ENCODE peak calls at places on chromosomes 6 and 20, in four cellular contexts. X is choroid plexus epithelial cell, Z is hypothalamus, J is suprapubic skin. L is an unnamed sample.

GRCh38 chr6:147029923-147030322 is 174.3 kb upstream of the STXBP5 start:
- DNase-seq in Z (no peak), X (no peak), J (no peak), L (no peak)

GRCh38 chr6:160036790-160037206 is 67.9 kb downstream of the IGF2R start:
- DNase-seq in X (no peak), J (no peak), Z (no peak), L (no peak)

GRCh38 chr6:40532349-40533028 is 54.7 kb downstream of the LRFN2 start:
- DNase-seq in J (no peak), X (no peak), Z (no peak), L (no peak)

GRCh38 chr6:2807342-2808090 is 34.1 kb downstream of the SERPINB1 start:
- DNase-seq in Z (no peak), X (no peak), J (no peak), L (no peak)

GRCh38 chr6:2209226-2209809 is 36.1 kb downstream of the GMDS start:
- DNase-seq in J (no peak), Z (no peak), X (peak; percentile 60), L (peak; percentile 54)

GRCh38 chr6:134161036-134161435 is 108.6 kb upstream of the SLC2A12 start:
- DNase-seq in X (peak; percentile 13), Z (no peak), J (no peak), L (no peak)

GRCh38 chr6:113476937-113477839 is 380.0 kb upstream of the MARCKS start:
- DNase-seq in Z (no peak), X (no peak), J (no peak), L (no peak)

GRCh38 chr6:22448311-22448711 is 121.1 kb upstream of the HDGFL1 start:
- DNase-seq in J (no peak), X (peak; percentile 91), Z (no peak), L (no peak)

GRCh38 chr6:140858381-140858971 is 1274.2 kb upstream of the GJE1 start:
- DNase-seq in J (no peak), Z (no peak), X (no peak), L (no peak)

GRCh38 chr6:22108199-22108598 is 188.6 kb downstream of the PRL start:
- DNase-seq in J (no peak), X (no peak), Z (no peak), L (no peak)

GRCh38 chr6:7146079-7146828 is 38.5 kb downstream of the RREB1 start:
- DNase-seq in Z (no peak), J (no peak), X (peak; percentile 67), L (peak; percentile 19)

GRCh38 chr20:38892091-38892981 is 33.9 kb upstream of the FAM83D start:
- DNase-seq in X (no peak), J (no peak), Z (no peak), L (no peak)

GRCh38 chr6:129860901-129861665 is at the start of gene TMEM244:
- DNase-seq in Z (no peak), J (no peak), X (peak; percentile 41), L (no peak)

GRCh38 chr6:20661721-20662120 is 127.5 kb downstream of the CDKAL1 start:
- DNase-seq in J (no peak), X (peak; percentile 64), Z (no peak), L (no peak)

GRCh38 chr6:84462697-84463096 is 235.3 kb upstream of the CEP162 start:
- DNase-seq in Z (no peak), X (peak; percentile 76), J (no peak), L (no peak)

GRCh38 chr6:111263837-111264236 is 176.5 kb downstream of the SLC16A10 start:
- DNase-seq in J (no peak), X (peak; percentile 58), Z (no peak), L (peak; percentile 57)

GRCh38 chr20:58747400-58747672 is 54.7 kb downstream of the NPEPL1 start:
- DNase-seq in X (no peak), J (no peak), Z (no peak), L (no peak)

GRCh38 chr6:132247381-132248159 is 153.7 kb downstream of the MOXD1 start:
- DNase-seq in X (peak; percentile 51), J (no peak), Z (no peak), L (no peak)

GRCh38 chr6:95280690-95281273 is 296.6 kb upstream of the MANEA start:
- DNase-seq in X (peak; percentile 81), Z (no peak), J (no peak), L (peak; percentile 30)

GRCh38 chr20:45355209-45355608 is 7.0 kb upstream of the SDC4 start:
- DNase-seq in X (peak; percentile 82), Z (no peak), J (no peak), L (peak; percentile 50)

GRCh38 chr6:166078294-166078693 is 89.4 kb downstream of the TBXT start:
- DNase-seq in X (peak; percentile 98), Z (no peak), J (no peak), L (peak; percentile 10)

GRCh38 chr20:8749101-8749500 is 319.8 kb upstream of the PLCB4 start:
- DNase-seq in Z (no peak), X (no peak), J (no peak), L (no peak)

GRCh38 chr20:59082981-59083380 is 40.4 kb upstream of the PRELID3B start:
- DNase-seq in Z (no peak), J (no peak), X (peak; percentile 39), L (peak; percentile 2)

GRCh38 chr20:23289724-23290395 is 60.7 kb upstream of the NXT1 start:
- DNase-seq in J (no peak), Z (no peak), X (no peak), L (no peak)

GRCh38 chr20:61797200-61797599 is 268.5 kb downstream of the TAF4 start:
- DNase-seq in Z (no peak), J (no peak), X (peak; percentile 24), L (peak; percentile 4)

GRCh38 chr6:155040946-155041345 is 45.8 kb downstream of the TIAM2 start:
- DNase-seq in Z (no peak), X (no peak), J (no peak), L (no peak)

L was measured in ACHN.